ENCODE peak calls at places on chromosomes 4 and X, in seven cellular contexts. P is heart right ventricle; C is hepatocyte; H is heart left ventricle; I is endothelial cell of umbilical vein; X is astrocyte; K is CD8-positive, alpha-beta memory T cell. V is an unnamed sample.

GRCh38 chr4:22237155-22237751 is 278.6 kb downstream of the ADGRA3 start:
- DNase-seq in C (peak; percentile 69), H (no peak), K (peak; percentile 48), P (peak; percentile 15), X (no peak), I (no peak), V (peak; percentile 11)

GRCh38 chr4:140736669-140737343 is 19.4 kb downstream of the TBC1D9 start:
- DNase-seq in K (no peak), H (no peak), X (no peak), I (peak; percentile 45), P (no peak), C (no peak), V (no peak)

GRCh38 chr4:25677157-25677556 is 21.5 kb downstream of the SLC34A2 start:
- DNase-seq in C (no peak), K (no peak), X (no peak), I (no peak), H (no peak), P (no peak), V (no peak)

GRCh38 chrX:21747523-21747922 is 10.4 kb downstream of the SMPX start:
- DNase-seq in X (no peak), K (no peak), C (no peak), P (no peak), H (no peak), I (peak; percentile 36), V (no peak)

GRCh38 chr4:101708640-101709039 is 81.9 kb upstream of the BANK1 start:
- DNase-seq in I (no peak), C (no peak), K (no peak), P (no peak), H (no peak), X (no peak), V (no peak)

GRCh38 chr4:64520393-64520792 is 111.1 kb upstream of the TECRL start:
- DNase-seq in K (no peak), H (no peak), C (no peak), X (no peak), P (no peak), I (no peak), V (no peak)

GRCh38 chr4:13905543-13905942 is 278.0 kb upstream of the BOD1L1 start:
- DNase-seq in H (no peak), I (no peak), K (no peak), P (no peak), X (peak; percentile 84), C (no peak), V (no peak)

GRCh38 chr4:132642196-132642817 is 506.8 kb upstream of the PCDH10 start:
- DNase-seq in K (no peak), P (no peak), H (no peak), I (peak; percentile 74), C (peak; percentile 67), X (peak; percentile 39), V (no peak)

GRCh38 chr4:77074961-77075855 is 581 bp downstream of the CCNI start:
- DNase-seq in K (peak; percentile 92), P (peak; percentile 78), I (peak; percentile 79), H (peak; percentile 87), C (peak; percentile 78), X (peak; percentile 62), V (peak; percentile 81)

GRCh38 chrX:102085706-102086105 is 39.8 kb upstream of the TCEAL2 start:
- DNase-seq in H (no peak), P (no peak), K (no peak), C (no peak), I (peak; percentile 1), X (no peak), V (no peak)

DNA sequence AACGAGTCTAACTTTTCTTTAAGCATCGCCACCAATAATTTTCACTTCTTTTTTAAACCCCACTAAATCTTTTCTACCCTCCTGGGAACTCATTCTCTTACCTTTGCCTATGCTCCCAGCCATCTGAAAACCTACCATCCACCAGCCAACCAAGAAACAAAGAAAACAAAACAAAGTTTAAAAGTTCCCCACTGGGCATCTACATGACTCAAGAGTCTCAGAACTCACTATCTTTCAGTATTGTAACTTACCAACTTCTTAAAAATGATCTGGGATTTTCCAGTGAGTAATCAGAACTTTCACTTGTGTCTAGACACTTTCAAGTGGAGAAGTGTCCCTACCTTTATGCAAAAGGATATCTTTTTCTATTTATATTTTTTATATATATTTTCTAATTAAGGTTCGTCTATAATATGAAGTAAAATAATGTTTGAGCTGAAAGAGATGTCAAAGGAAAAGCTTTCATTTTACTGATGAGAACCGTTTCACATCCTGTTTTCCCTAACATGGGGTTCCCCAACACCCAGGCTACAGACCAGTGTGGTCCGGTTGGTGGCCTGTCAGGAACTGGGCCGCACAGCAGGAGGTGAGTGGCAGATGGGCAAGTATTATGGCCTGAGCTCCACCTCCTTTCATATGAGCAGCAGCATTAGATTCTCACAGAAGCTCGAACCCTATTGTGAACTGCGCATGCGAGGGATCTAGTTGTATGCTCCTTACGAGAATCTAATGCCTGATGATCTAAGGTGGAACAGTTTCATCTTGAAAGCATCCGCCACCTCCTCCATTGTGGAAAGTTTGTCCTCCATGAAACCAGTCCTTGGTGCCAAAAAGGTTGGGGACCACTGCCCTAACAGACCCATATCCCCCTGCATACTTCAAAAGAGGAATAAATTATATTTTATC is 9.8 kb upstream of the TIGD2 start:
- DNase-seq in X (no peak), C (no peak), H (no peak), I (no peak), K (no peak), P (no peak), V (no peak)
- H3K27ac ChIP-seq in X (no peak overlapping the region), C (no peak overlapping the region), H (no peak overlapping the region), I (no peak overlapping the region), K (no peak overlapping the region), P (no peak overlapping the region), V (no peak overlapping the region)

DNA sequence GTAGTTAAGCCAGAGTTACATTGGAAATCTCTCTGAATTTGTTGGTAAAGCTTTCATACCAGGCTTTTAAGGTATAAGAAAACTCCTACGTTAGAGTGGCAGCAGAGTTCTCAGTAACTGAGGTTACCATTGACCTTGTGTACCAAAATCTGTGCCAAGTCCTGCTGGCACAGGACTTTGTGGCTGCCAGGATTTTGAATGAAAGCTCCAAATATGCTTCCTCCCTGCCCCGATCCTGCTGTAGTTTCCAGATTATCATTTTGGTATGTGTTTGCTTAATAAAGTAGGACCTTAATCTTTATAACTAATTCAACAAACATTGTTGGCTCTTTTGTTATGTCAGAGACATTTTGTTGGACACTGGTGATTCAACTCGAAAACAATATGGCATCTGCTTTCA is 36.6 kb downstream of the SPARCL1 start:
- DNase-seq in C (no peak), I (peak; percentile 25), K (no peak), P (no peak), X (no peak), H (no peak), V (no peak)
- H3K36me3 ChIP-seq in C (no peaks in the 10 kb centered on the region), I (no peaks in the 10 kb centered on the region), K (no peaks in the 10 kb centered on the region), P (peaks cover 26% of the 10 kb centered on the region), X (no peaks in the 10 kb centered on the region), H (peaks cover 73% of the 10 kb centered on the region), V (no peaks in the 10 kb centered on the region)

DNA sequence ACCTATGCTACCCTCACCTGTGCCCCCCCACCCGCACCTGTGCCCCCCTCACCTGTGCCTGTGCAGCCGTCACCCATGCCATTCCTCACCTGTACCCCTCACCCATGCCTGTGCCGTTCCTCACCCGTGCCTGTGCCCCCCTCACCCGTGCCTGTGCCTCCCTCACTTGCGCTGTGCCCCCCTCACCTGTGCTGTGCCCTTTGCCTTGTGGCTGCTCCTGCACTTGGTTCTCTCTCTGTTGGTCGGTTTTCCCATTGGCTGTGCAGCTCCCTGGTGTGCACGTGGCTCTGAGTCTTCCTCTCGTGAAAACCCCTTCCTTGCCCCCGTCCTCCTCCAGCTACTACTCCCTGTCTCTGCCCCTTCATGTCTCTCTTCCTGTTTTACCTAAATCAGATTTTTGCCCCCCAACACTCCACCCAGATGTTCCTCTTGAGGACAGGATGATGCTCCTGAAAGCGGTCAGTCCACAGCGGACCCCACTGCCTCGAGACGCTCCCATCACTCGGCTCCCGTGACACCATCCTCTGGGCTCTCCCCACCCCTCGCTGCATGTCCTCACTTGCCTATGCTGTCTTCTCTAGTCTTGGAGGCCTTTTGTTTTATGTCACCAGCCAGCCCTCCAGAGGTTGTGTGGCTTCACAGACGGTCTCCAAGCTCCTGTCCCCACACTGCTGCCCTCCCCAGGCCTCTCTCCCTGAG is 6.8 kb downstream of the MAEA start:
- DNase-seq in K (no peak), H (no peak), C (no peak), I (no peak), P (no peak), X (no peak), V (no peak)
- H3K4me1 ChIP-seq in K (peaks cover 32% of the 10 kb centered on the region), H (peaks cover 55% of the 10 kb centered on the region), C (peaks cover 7% of the 10 kb centered on the region), I (no peaks in the 10 kb centered on the region), P (peaks cover 74% of the 10 kb centered on the region), X (peaks cover 17% of the 10 kb centered on the region), V (peaks cover 37% of the 10 kb centered on the region)

DNA sequence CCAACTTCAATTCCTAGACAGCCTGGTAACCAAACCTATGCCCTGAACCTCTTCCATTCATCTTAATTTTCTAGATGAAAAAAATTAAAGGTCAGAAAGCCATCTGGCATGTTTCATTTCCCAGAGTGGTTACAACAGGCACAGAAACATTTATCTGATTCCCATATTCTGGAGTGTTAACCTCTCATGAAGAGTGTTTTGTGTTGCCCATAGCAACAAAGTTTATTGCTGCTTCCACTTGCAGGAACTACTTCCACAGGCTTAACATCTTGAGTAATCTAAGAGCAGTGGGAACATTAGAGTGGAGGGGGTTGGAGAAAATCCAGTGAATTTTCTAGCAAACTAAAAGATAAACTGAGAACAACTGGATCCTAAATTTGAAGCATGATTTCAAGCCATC is 167.1 kb downstream of the MID1IP1 start:
- DNase-seq in P (no peak), H (no peak), C (peak; percentile 26), X (no peak), I (no peak), K (no peak), V (no peak)
- H3K27ac ChIP-seq in P (no peak overlapping the region), H (no peak overlapping the region), C (no peak overlapping the region), X (no peak overlapping the region), I (no peak overlapping the region), K (no peak overlapping the region), V (no peak overlapping the region)

GRCh38 chr4:1337376-1337831 is 9.6 kb upstream of the UVSSA start:
- DNase-seq in P (no peak), C (peak; percentile 51), I (no peak), X (no peak), H (peak; percentile 22), K (peak; percentile 39), V (no peak)
- H3K36me3 ChIP-seq in P (peaks cover 8% of the 10 kb centered on the region), C (no peaks in the 10 kb centered on the region), I (peaks cover 7% of the 10 kb centered on the region), X (peaks cover 41% of the 10 kb centered on the region), H (peaks cover 79% of the 10 kb centered on the region), K (peaks cover 45% of the 10 kb centered on the region), V (peaks cover 66% of the 10 kb centered on the region)

GRCh38 chr4:6278801-6279197 is 9.1 kb downstream of the WFS1 start:
- DNase-seq in C (peak; percentile 72), K (no peak), I (peak; percentile 96), X (peak; percentile 68), H (peak; percentile 67), P (peak; percentile 54), V (no peak)
- H3K4me1 ChIP-seq in C (peaks cover 36% of the 10 kb centered on the region), K (peaks cover 11% of the 10 kb centered on the region), I (peaks cover 23% of the 10 kb centered on the region), X (peaks cover 14% of the 10 kb centered on the region), H (peaks cover 77% of the 10 kb centered on the region), P (peaks cover 92% of the 10 kb centered on the region), V (peaks cover 14% of the 10 kb centered on the region)

DNA sequence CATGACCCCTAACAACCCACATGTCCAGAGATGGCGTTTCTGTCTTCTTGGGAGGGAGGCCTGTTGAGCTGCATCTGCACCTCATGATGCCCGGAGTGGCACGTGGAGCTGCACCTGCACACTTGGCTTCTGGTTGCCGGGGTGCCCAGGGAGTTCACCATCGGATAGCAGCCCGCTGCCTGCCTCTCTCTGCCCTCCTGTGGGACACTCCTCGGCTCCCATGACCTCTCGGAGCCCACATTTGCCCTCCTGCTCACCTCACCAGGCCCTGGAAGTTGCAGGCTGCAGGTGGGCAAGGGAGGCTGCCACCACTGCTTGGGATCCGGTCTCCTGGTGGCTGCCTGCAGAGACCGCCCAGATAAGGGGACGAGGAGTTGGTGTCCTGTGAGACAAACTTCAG is 74.1 kb downstream of the TRAPPC11 start:
- DNase-seq in C (no peak), I (no peak), K (no peak), H (no peak), X (no peak), P (no peak), V (no peak)
- H3K27ac ChIP-seq in C (no peak overlapping the region), I (no peak overlapping the region), K (no peak overlapping the region), H (no peak overlapping the region), X (no peak overlapping the region), P (no peak overlapping the region), V (no peak overlapping the region)

V was measured in CD4-positive, alpha-beta memory T cell.